ENCODE peak calls at places on chromosome 9, in nine cellular contexts. N, I, S, V, J, Z, A, T and Q are unnamed samples.

GRCh38 chr9:76605271-76605670 is 146.3 kb downstream of the GCNT1 start:
- DNase-seq in A (no peak), S (no peak), N (no peak), T (no peak), V (no peak), Z (no peak), I (no peak), J (no peak), Q (no peak)

GRCh38 chr9:81690251-81690851 is 1.0 kb upstream of the TLE1 start:
- DNase-seq in I (peak), A (no peak), Z (peak), S (peak), J (peak), N (no peak), T (no peak), V (peak), Q (peak)

GRCh38 chr9:34457266-34458012 is 931 bp downstream of the FAM219A start:
- DNase-seq in V (peak), N (no peak), A (no peak), J (peak), I (peak), Z (peak), S (peak), T (peak), Q (peak)

GRCh38 chr9:104993291-104993963 is 65.5 kb upstream of the ABCA1 start:
- DNase-seq in N (no peak), I (peak), S (peak), V (peak), Z (peak), J (no peak), T (peak), A (no peak), Q (peak)

GRCh38 chr9:127968046-127968445 is 12.7 kb downstream of the EEIG1 start:
- DNase-seq in T (peak), S (peak), V (peak), A (no peak), J (no peak), Z (no peak), I (no peak), N (no peak), Q (no peak)

GRCh38 chr9:99471033-99471432 is 249.0 kb downstream of the SEC61B start:
- DNase-seq in T (no peak), Z (no peak), J (no peak), A (no peak), S (no peak), V (no peak), N (no peak), I (no peak), Q (no peak)

GRCh38 chr9:137917795-137918194 is 40.2 kb downstream of the CACNA1B start:
- DNase-seq in S (no peak), Z (no peak), V (no peak), T (no peak), J (no peak), I (no peak), N (no peak), A (peak), Q (no peak)

GRCh38 chr9:2199999-2200796 is 185.1 kb downstream of the SMARCA2 start:
- DNase-seq in Z (no peak), N (no peak), V (no peak), S (no peak), I (no peak), T (no peak), A (no peak), J (no peak), Q (no peak)

GRCh38 chr9:750264-750967 is 91.1 kb upstream of the DMRT1 start:
- DNase-seq in J (peak), I (no peak), V (no peak), S (no peak), Z (no peak), T (no peak), N (no peak), A (peak), Q (no peak)

GRCh38 chr9:32635362-32635761 is at the start of gene TAF1L:
- DNase-seq in V (no peak), J (no peak), T (no peak), Z (no peak), N (no peak), S (no peak), A (no peak), I (no peak), Q (no peak)

GRCh38 chr9:20550326-20550725 is 72.0 kb downstream of the MLLT3 start:
- DNase-seq in V (no peak), N (no peak), S (no peak), Z (no peak), J (no peak), T (no peak), I (no peak), A (no peak), Q (no peak)

GRCh38 chr9:71758277-71758676 is 10.0 kb downstream of the CEMIP2 start:
- DNase-seq in J (no peak), Z (no peak), S (no peak), N (no peak), I (no peak), T (no peak), A (no peak), V (no peak), Q (peak)

GRCh38 chr9:106864533-106865143 is 1.7 kb downstream of the ZNF462 start:
- DNase-seq in I (no peak), A (no peak), Z (no peak), N (no peak), S (peak), V (no peak), J (no peak), T (peak), Q (peak)

GRCh38 chr9:79116064-79116463 is 455.7 kb upstream of the TLE4 start:
- DNase-seq in J (no peak), S (no peak), V (no peak), T (no peak), A (no peak), I (no peak), Z (no peak), N (no peak), Q (no peak)

GRCh38 chr9:115154969-115155534 is 37.1 kb upstream of the TNC start:
- DNase-seq in I (no peak), S (no peak), T (no peak), J (no peak), A (no peak), Z (no peak), N (no peak), V (no peak), Q (no peak)

GRCh38 chr9:110752766-110753165 is 84.2 kb downstream of the MUSK start:
- DNase-seq in T (peak), J (no peak), N (no peak), A (no peak), V (no peak), S (no peak), Z (no peak), I (no peak), Q (no peak)

DNA sequence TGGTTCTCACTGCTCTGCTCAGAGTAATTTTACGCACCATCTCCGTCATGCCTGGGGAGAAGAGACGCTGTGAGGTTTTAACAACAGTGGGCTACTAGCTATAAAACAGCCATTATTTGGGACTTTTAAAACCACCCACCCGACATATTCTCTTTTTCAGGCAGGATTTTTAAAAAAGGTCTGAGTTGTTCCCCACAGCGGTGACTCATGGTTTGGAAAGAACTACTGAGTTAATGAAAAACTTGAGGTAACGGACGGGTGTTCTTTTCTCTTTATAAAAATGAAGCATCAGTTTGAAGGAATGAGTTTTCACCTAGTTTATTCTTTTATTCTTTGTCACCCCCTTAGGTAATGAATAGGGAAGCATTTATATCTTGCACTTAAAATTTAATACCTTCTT is 61.3 kb downstream of the TTLL11 start:
- DNase-seq in A (no peak), J (no peak), V (no peak), N (no peak), I (no peak), T (no peak), S (no peak), Z (no peak), Q (no peak)
- H3K4me3 ChIP-seq in A (no peak), J (no peak), V (no peak), N (no peak), I (no peak), T (no peak), S (no peak), Z (no peak), Q (no peak)

GRCh38 chr9:133635903-133636531 is at the start of gene DBH:
- DNase-seq in T (no peak), Z (no peak), N (no peak), S (no peak), I (no peak), V (no peak), A (no peak), J (no peak), Q (no peak)
- H3K4me3 ChIP-seq in T (no peak), Z (no peak), N (no peak), S (no peak), I (no peak), V (no peak), A (no peak), J (no peak), Q (no peak)

DNA sequence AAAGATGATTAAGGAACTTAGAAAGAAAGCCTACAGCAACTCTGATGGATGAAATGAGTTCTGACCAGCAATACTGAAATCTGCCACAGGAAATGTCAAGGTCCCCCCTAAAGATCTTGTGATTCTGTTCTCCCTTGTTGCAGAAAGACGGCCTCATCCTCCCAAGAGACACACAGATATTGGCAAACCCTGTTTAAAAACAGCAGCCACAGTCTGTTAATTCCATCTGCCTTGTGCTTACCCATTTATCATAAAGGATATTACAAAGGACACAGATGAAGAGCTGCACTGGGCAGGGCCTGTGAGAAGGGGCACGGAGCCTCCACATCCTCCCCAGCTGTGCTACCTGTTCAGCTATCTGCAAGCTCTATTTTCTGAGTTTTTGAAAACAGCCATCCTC is 15.2 kb downstream of the RAPGEF1 start:
- DNase-seq in Z (no peak), S (no peak), V (no peak), T (no peak), I (no peak), J (no peak), N (no peak), A (no peak), Q (no peak)
- H3K4me3 ChIP-seq in Z (no peak), S (no peak), V (no peak), T (no peak), I (no peak), J (no peak), N (no peak), A (no peak), Q (no peak)

DNA sequence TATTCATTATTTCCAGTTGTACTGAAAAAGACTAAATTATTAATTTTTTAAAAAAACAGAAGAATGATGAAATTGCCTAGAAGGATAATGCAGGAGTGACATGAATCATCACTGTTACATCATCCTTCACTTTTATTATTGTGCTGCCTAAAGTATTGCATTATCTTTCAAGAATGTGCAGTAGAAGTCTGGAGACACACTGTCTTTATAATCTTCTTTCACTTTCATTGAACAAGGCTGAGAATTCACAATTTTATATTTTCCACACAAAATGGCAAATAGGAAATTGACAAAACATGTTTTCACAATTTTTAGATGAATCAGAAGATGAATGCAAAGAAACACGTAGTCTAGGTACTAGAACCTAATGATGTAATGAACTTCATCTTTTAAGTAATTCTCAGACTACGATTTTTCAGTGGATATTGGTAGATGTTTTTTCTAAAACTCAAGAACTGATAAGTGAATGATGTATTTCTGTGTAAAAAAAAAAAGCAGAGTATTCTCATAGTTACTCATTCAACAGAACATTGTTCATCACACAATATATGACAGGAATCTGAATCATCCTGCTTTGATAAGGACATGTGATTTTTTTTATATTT is 131.5 kb upstream of the GRHPR start:
- DNase-seq in J (no peak), A (no peak), N (peak), T (peak), V (no peak), Z (no peak), I (no peak), S (peak), Q (no peak)
- H3K4me3 ChIP-seq in J (no peak), A (no peak), N (no peak), T (no peak), V (no peak), Z (no peak), I (no peak), S (no peak), Q (no peak)